ENCODE peak calls at places on chromosomes 7 and 10, in six cellular contexts. P, E, C, A, T and S are unnamed samples.
A peak's percentile ranks its signal among the peaks of the same experiment; 100 is the strongest.

GRCh38 chr10:102342462-102342861 is 53.0 kb upstream of the NFKB2 start:
- DNase-seq in P (peak; percentile 49), E (no peak), C (peak; percentile 3), A (peak; percentile 96), T (no peak), S (peak; percentile 49)

GRCh38 chr7:71801996-71802395 is 610.1 kb downstream of the CALN1 start:
- DNase-seq in P (peak; percentile 76), E (no peak), C (no peak), A (no peak), T (no peak), S (no peak)

GRCh38 chr7:137755438-137755837 is 91.3 kb downstream of the DGKI start:
- DNase-seq in P (no peak), E (no peak), C (no peak), A (no peak), T (no peak), S (no peak)

GRCh38 chr7:74320645-74321178 is 31.5 kb downstream of the CLIP2 start:
- DNase-seq in P (no peak), E (peak; percentile 45), C (no peak), A (peak; percentile 40), T (no peak), S (no peak)

GRCh38 chr7:5692112-5692844 is 89.2 kb downstream of the RNF216 start:
- DNase-seq in P (peak; percentile 98), E (peak; percentile 54), C (peak; percentile 93), A (no peak), T (no peak), S (peak; percentile 93)

GRCh38 chr10:61187601-61188000 is 243.6 kb upstream of the RHOBTB1 start:
- DNase-seq in P (no peak), E (no peak), C (no peak), A (no peak), T (no peak), S (no peak)

GRCh38 chr10:114271779-114272167 is 32.7 kb downstream of the VWA2 start:
- DNase-seq in P (peak; percentile 98), E (no peak), C (peak; percentile 91), A (no peak), T (peak; percentile 42), S (peak; percentile 96)

GRCh38 chr7:91443862-91444261 is 179.6 kb downstream of the FZD1 start:
- DNase-seq in P (peak; percentile 43), E (no peak), C (no peak), A (no peak), T (no peak), S (no peak)

GRCh38 chr7:1092806-1093505 is 5.0 kb downstream of the GPER1 start:
- DNase-seq in P (no peak), E (no peak), C (no peak), A (no peak), T (no peak), S (no peak)

GRCh38 chr10:27914888-27915287 is 84.0 kb downstream of the ODAD2 start:
- DNase-seq in P (no peak), E (no peak), C (no peak), A (no peak), T (no peak), S (no peak)

GRCh38 chr10:3186365-3186764 is 13.8 kb upstream of the PITRM1 start:
- DNase-seq in P (no peak), E (no peak), C (no peak), A (no peak), T (no peak), S (no peak)

GRCh38 chr7:6637544-6638229 is 569 bp downstream of the ZNF316 start:
- DNase-seq in P (peak; percentile 14), E (peak; percentile 98), C (peak; percentile 14), A (peak; percentile 67), T (no peak), S (no peak)

GRCh38 chr10:61164458-61165160 is 220.6 kb upstream of the RHOBTB1 start:
- DNase-seq in P (no peak), E (no peak), C (peak; percentile 88), A (no peak), T (no peak), S (peak; percentile 3)

GRCh38 chr7:149856-150636 is 42.3 kb upstream of the FAM20C start:
- DNase-seq in P (no peak), E (peak; percentile 80), C (no peak), A (peak; percentile 56), T (no peak), S (no peak)

GRCh38 chr7:121342631-121343030 is 13.8 kb downstream of the WNT16 start:
- DNase-seq in P (no peak), E (no peak), C (no peak), A (no peak), T (no peak), S (no peak)

GRCh38 chr7:47588704-47589225 is 6.9 kb upstream of the TNS3 start:
- DNase-seq in P (no peak), E (no peak), C (no peak), A (no peak), T (no peak), S (no peak)

GRCh38 chr7:116138202-116138801 is 72.0 kb upstream of the TES start:
- DNase-seq in P (peak; percentile 70), E (peak; percentile 44), C (peak; percentile 82), A (peak; percentile 77), T (peak; percentile 48), S (peak; percentile 69)

GRCh38 chr10:4568731-4569130 is 257.3 kb upstream of the AKR1E2 start:
- DNase-seq in P (no peak), E (no peak), C (no peak), A (no peak), T (no peak), S (no peak)

GRCh38 chr10:77577666-77578229 is 59.9 kb downstream of the KCNMA1 start:
- DNase-seq in P (no peak), E (no peak), C (no peak), A (no peak), T (no peak), S (no peak)

GRCh38 chr10:1268856-1269255 is 212.7 kb downstream of the WDR37 start:
- DNase-seq in P (no peak), E (no peak), C (no peak), A (peak; percentile 21), T (no peak), S (no peak)

GRCh38 chr10:74238031-74238431 is 87.0 kb downstream of the ADK start:
- DNase-seq in P (peak; percentile 91), E (peak; percentile 32), C (no peak), A (no peak), T (no peak), S (no peak)

GRCh38 chr7:68980011-68980410 is 618.3 kb upstream of the AUTS2 start:
- DNase-seq in P (peak; percentile 66), E (no peak), C (no peak), A (no peak), T (no peak), S (no peak)

GRCh38 chr7:51151452-51151851 is 165.2 kb downstream of the COBL start:
- DNase-seq in P (no peak), E (no peak), C (no peak), A (no peak), T (no peak), S (no peak)

GRCh38 chr7:7830122-7830878 is 111.9 kb upstream of the RPA3 start:
- DNase-seq in P (peak; percentile 20), E (no peak), C (no peak), A (no peak), T (no peak), S (peak; percentile 41)

GRCh38 chr10:124494050-124494807 is 32.6 kb downstream of the LHPP start:
- DNase-seq in P (no peak), E (no peak), C (no peak), A (no peak), T (no peak), S (no peak)
- H3K4me3 ChIP-seq in P (no peak overlapping the region), E (no peak overlapping the region), C (no peak overlapping the region), A (no peak overlapping the region), T (no peak overlapping the region), S (no peak overlapping the region)

DNA sequence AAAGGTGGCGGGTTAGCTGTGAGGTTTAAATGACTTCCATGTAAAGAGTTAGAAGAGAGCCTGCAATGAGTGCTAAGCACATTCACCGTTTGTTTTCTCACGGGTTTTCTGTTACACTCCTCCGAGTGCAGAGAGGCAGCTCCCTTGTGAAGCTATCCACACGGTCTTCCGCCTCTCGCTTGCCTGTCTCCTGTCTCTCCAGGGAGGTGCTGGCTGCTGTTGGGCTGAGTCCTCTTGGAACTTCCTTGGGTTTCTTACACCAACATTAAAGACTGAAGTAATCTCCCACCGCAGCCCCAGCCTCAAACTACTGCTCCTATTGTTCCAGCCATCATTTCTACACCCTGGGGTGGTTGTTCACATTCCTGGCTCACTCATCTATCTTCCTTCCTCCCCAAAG is 14.3 kb downstream of the ESYT2 start:
- DNase-seq in P (peak; percentile 58), E (no peak), C (no peak), A (peak; percentile 59), T (no peak), S (no peak)
- H3K79me2 ChIP-seq in P (peaks cover 67% of the 10 kb centered on the region), E (peaks cover 86% of the 10 kb centered on the region), C (peaks cover 91% of the 10 kb centered on the region), A (peaks cover 90% of the 10 kb centered on the region), T (peaks cover 97% of the 10 kb centered on the region), S (peaks cover 87% of the 10 kb centered on the region)

DNA sequence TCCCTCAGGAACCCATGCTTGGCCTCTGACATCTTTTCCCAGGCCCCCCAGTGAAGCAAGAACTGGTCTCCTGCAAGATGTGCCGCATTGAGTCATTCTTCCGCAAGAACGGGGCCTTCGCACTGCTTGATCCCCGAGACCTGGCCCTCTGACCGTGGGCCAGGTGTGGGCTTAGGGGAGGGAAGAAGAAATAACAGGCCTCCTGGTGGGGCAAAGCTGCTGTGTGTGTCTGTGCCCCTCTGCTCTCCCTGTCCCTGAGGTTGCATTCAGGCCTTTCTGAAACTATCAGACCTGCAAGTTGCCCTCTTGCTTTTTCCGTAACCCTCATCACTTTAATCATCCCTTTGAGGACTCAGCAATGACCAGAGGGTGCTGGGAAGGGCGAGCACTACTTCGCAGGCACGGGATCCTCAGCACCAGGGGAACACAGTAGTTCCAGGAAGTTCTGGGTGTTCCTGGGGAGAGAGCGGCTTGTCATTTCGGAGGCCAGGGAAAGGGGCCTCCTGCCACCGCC is 6.0 kb downstream of the ATP6V1F start:
- DNase-seq in P (no peak), E (no peak), C (no peak), A (no peak), T (no peak), S (no peak)
- H3K27ac ChIP-seq in P (no peak overlapping the region), E (no peak overlapping the region), C (no peak overlapping the region), A (no peak overlapping the region), T (peak overlapping the region; percentile 58), S (no peak overlapping the region)

GRCh38 chr7:34162676-34163075 is 257.3 kb downstream of the BMPER start:
- DNase-seq in P (no peak), E (no peak), C (no peak), A (no peak), T (no peak), S (no peak)

GRCh38 chr7:34158311-34158710 is 253.0 kb downstream of the BMPER start:
- DNase-seq in P (no peak), E (no peak), C (no peak), A (no peak), T (no peak), S (no peak)

GRCh38 chr7:34162017-34162565 is 256.8 kb downstream of the BMPER start:
- DNase-seq in P (peak; percentile 47), E (no peak), C (no peak), A (no peak), T (no peak), S (no peak)

GRCh38 chr7:34158754-34159153 is 253.4 kb downstream of the BMPER start:
- DNase-seq in P (no peak), E (peak; percentile 30), C (no peak), A (peak; percentile 57), T (no peak), S (no peak)

DNA sequence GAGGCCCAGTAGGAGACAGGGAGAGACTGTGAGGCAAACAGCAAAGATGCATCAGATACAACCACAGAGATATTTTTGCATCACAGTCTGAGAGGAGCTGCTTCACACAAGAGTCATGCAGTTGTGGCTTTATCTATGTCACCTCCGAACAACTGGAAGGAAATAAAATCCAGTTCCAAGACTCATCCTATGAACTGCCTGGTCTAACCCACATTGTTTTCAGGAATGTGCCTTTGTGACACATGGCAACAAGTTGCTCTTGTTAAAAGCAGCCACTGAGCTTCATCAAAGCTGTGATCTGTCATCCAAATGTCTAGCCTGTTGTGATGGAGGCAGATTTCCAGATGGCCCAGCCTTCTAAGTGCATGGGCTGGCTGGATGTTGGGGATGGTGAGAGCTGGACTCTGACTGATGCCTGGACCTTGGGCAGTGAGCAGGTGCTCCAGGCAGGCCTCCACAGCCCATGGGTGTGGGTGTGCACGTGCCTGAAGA is 255.0 kb downstream of the BMPER start:
- DNase-seq in P (peak; percentile 90), E (no peak), C (no peak), A (no peak), T (no peak), S (peak; percentile 2)
- H3K4me3 ChIP-seq in P (no peak overlapping the region), E (no peak overlapping the region), C (no peak overlapping the region), A (no peak overlapping the region), T (no peak overlapping the region), S (no peak overlapping the region)